ENCODE peak calls at places on chromosomes 2 and 18, in nine cellular contexts. K is HepG2, N is K562, T is A549, S is GM23338, D is SK-N-SH, G is HCT116, Q is HL-60, J is GM12878. M is an unnamed sample.

GRCh38 chr18:903703-904102 is 968 bp upstream of the ADCYAP1 start:
- DNase-seq in K (no peak), N (peak), T (no peak), S (peak), D (no peak), G (no peak), Q (peak), J (no peak), M (no peak)

GRCh38 chr18:652131-652530 is 5.3 kb upstream of the TYMS start:
- DNase-seq in K (peak), N (no peak), T (no peak), S (no peak), D (no peak), G (no peak), Q (no peak), J (no peak), M (no peak)

GRCh38 chr18:415627-416612 is 84.6 kb downstream of the COLEC12 start:
- DNase-seq in K (no peak), N (no peak), T (no peak), S (no peak), D (no peak), G (no peak), Q (peak), J (no peak), M (no peak)

GRCh38 chr18:42196651-42197050 is 241.6 kb downstream of the PIK3C3 start:
- DNase-seq in K (no peak), N (no peak), T (no peak), S (no peak), D (no peak), G (no peak), Q (no peak), J (no peak), M (no peak)

GRCh38 chr2:100008960-100009359 is 133.4 kb downstream of the AFF3 start:
- DNase-seq in K (no peak), N (no peak), T (no peak), S (no peak), D (no peak), G (no peak), Q (no peak), J (no peak), M (no peak)

GRCh38 chr2:31398881-31399280 is 15.7 kb downstream of the XDH start:
- DNase-seq in K (no peak), N (no peak), T (no peak), S (no peak), D (no peak), G (no peak), Q (no peak), J (no peak), M (no peak)

GRCh38 chr2:23351388-23352141 is 33.4 kb upstream of the KLHL29 start:
- DNase-seq in K (peak), N (peak), T (peak), S (peak), D (peak), G (peak), Q (peak), J (no peak), M (no peak)

GRCh38 chr2:156445311-156446218 is 9.4 kb downstream of the GPD2 start:
- DNase-seq in K (no peak), N (peak), T (no peak), S (peak), D (no peak), G (no peak), Q (no peak), J (no peak), M (no peak)

GRCh38 chr2:241649927-241650326 is 12.4 kb downstream of the ATG4B start:
- DNase-seq in K (no peak), N (no peak), T (no peak), S (no peak), D (no peak), G (no peak), Q (no peak), J (no peak), M (no peak)

GRCh38 chr2:9809064-9809356 is 34.3 kb upstream of the TAF1B start:
- DNase-seq in K (no peak), N (no peak), T (no peak), S (no peak), D (peak), G (no peak), Q (no peak), J (no peak), M (no peak)

GRCh38 chr2:219419331-219420197 is 1.4 kb downstream of the DES start:
- DNase-seq in K (no peak), N (peak), T (no peak), S (no peak), D (no peak), G (no peak), Q (no peak), J (no peak), M (no peak)

GRCh38 chr2:98359986-98360385 is 13.7 kb downstream of the CNGA3 start:
- DNase-seq in K (no peak), N (no peak), T (no peak), S (no peak), D (no peak), G (no peak), Q (no peak), J (no peak), M (no peak)

GRCh38 chr2:189222440-189222839 is 42.9 kb upstream of the COL5A2 start:
- DNase-seq in K (no peak), N (no peak), T (no peak), S (no peak), D (no peak), G (no peak), Q (no peak), J (no peak), M (no peak)

GRCh38 chr2:53247986-53248735 is 519.4 kb upstream of the CHAC2 start:
- DNase-seq in K (no peak), N (no peak), T (no peak), S (no peak), D (no peak), G (no peak), Q (no peak), J (no peak), M (no peak)

GRCh38 chr2:77629529-77629928 is 107.4 kb upstream of the LRRTM4 start:
- DNase-seq in K (peak), N (no peak), T (no peak), S (peak), D (no peak), G (no peak), Q (no peak), J (no peak), M (no peak)

GRCh38 chr2:12416600-12416999 is 300.1 kb upstream of the TRIB2 start:
- DNase-seq in K (peak), N (peak), T (no peak), S (peak), D (no peak), G (no peak), Q (peak), J (no peak), M (no peak)

GRCh38 chr2:26970928-26971627 is 641 bp downstream of the MAPRE3 start:
- DNase-seq in K (no peak), N (peak), T (peak), S (peak), D (peak), G (no peak), Q (peak), J (no peak), M (no peak)

GRCh38 chr2:63649829-63650228 is 61.1 kb downstream of the MDH1 start:
- DNase-seq in K (no peak), N (no peak), T (no peak), S (no peak), D (no peak), G (no peak), Q (no peak), J (no peak), M (no peak)

GRCh38 chr2:140696449-140696848 is 1434.4 kb downstream of the LRP1B start:
- DNase-seq in K (peak), N (no peak), T (no peak), S (peak), D (no peak), G (peak), Q (no peak), J (no peak), M (no peak)

GRCh38 chr18:36546876-36547275 is 249.4 kb downstream of the FHOD3 start:
- DNase-seq in K (no peak), N (no peak), T (no peak), S (no peak), D (no peak), G (no peak), Q (no peak), J (no peak), M (no peak)

GRCh38 chr2:159094173-159094737 is 125.8 kb downstream of the TANC1 start:
- DNase-seq in K (no peak), N (no peak), T (no peak), S (no peak), D (no peak), G (no peak), Q (no peak), J (no peak), M (no peak)

GRCh38 chr2:83994767-83995166 is 464.3 kb downstream of the SUCLG1 start:
- DNase-seq in K (no peak), N (no peak), T (no peak), S (no peak), D (no peak), G (no peak), Q (no peak), J (no peak), M (no peak)

GRCh38 chr18:63518178-63519012 is 23.8 kb upstream of the SERPINB12 start:
- DNase-seq in K (peak), N (peak), T (peak), S (peak), D (peak), G (peak), Q (peak), J (peak), M (peak)

GRCh38 chr2:218804817-218805216 is 22.9 kb downstream of the CYP27A1 start:
- DNase-seq in K (no peak), N (no peak), T (no peak), S (no peak), D (no peak), G (no peak), Q (no peak), J (no peak), M (no peak)

GRCh38 chr2:1740714-1741584 is 3.4 kb downstream of the PXDN start:
- DNase-seq in K (no peak), N (no peak), T (no peak), S (no peak), D (no peak), G (no peak), Q (no peak), J (no peak), M (no peak)

DNA sequence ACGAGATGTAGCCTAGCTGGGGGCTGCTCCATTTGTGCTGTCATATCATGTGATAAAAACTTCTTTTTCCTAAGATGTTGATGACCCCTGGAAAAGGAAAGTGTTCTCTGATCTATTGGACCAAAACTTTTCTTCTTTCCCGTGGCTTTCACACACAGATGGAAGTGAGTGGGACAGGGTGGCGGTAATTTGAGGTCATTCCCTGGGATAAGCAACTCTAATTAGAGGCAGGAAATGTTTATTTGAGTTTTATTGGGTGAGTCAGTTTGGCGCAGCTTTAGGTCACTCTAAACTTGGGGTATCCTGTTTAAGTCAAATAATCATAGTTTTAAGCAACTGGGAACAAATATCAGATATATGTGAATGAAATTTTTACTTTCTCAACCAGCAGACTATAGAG is 221.0 kb upstream of the EPAS1 start:
- DNase-seq in K (no peak), N (no peak), T (no peak), S (no peak), D (no peak), G (no peak), Q (no peak), J (no peak), M (no peak)
- TF ChIP-seq REST in K (no peak), N (no peak), T (no peak), S (no peak), D (no peak), G (no peak), Q (no peak), J (no peak), M (no peak)

DNA sequence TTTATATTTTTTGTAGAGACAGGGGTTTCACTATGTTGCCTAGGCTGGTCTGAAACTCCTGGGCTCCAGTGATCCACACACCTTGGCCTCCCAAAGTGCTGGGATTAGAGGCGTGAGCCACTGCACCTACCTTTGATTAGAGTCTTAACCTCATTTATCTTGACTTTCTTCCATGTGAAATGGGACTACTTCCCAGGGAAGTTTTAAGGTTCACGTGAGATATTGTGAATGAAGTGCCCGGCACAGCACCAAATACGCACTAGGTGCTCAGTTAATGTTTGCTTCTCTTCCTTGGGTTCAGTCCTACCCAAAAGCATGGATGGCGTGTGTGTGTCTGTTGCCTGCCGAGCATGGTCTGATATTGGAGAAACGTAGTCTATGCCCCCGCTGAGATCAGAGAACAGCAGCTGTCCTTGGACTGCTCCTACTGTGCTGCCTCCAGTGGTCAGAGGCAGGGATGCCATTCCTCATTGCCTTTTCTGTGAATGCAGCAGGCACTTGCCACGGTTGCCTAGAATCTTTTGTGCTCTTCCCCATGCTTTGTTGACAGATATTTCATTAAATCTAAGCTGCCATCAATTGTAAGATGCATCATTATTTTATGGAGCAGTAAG is 12.3 kb upstream of the TFCP2L1 start:
- DNase-seq in K (peak), N (peak), T (peak), S (peak), D (peak), G (peak), Q (peak), J (no peak), M (peak)
- TF ChIP-seq CTCF in K (peak), N (peak), T (peak), S (peak), D (peak), G (peak), Q (peak), J (peak), M (peak)

DNA sequence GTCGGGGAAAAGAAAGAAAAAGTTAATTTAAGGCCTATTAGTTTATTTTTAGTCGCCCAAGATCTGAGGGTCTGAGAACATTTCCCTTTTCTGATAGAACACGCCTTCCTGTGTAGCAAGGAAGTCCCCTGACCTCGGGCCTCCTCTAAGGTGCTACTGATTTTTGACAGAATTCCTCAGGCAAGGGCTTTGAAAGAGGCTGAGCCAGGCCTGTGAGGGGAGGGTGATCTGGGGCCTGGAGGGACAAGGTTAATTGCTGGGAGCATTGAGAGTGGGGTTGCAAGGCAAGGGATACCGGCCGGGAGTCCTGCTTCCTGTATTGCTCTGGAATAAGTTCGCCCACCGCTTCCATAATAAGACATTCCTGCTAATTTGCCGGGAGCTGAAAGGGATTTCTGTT is 131.4 kb upstream of the MYCN start:
- DNase-seq in K (no peak), N (no peak), T (no peak), S (peak), D (no peak), G (no peak), Q (no peak), J (no peak), M (no peak)
- H3K27ac ChIP-seq in K (no peak), N (no peak), T (no peak), S (no peak), D (no peak), G (no peak), Q (no peak), J (no peak), M (no peak)

GRCh38 chr2:54522624-54523281 is 66.6 kb downstream of the SPTBN1 start:
- DNase-seq in K (peak), N (peak), T (peak), S (peak), D (peak), G (peak), Q (peak), J (peak), M (no peak)

GRCh38 chr2:54525321-54525720 is 69.2 kb downstream of the SPTBN1 start:
- DNase-seq in K (no peak), N (no peak), T (no peak), S (no peak), D (no peak), G (no peak), Q (no peak), J (no peak), M (no peak)

GRCh38 chr2:54526226-54526879 is 70.2 kb downstream of the SPTBN1 start:
- DNase-seq in K (no peak), N (no peak), T (no peak), S (no peak), D (no peak), G (no peak), Q (no peak), J (no peak), M (no peak)

GRCh38 chr2:54523336-54523959 is 67.3 kb downstream of the SPTBN1 start:
- DNase-seq in K (no peak), N (no peak), T (no peak), S (no peak), D (no peak), G (no peak), Q (no peak), J (no peak), M (no peak)

DNA sequence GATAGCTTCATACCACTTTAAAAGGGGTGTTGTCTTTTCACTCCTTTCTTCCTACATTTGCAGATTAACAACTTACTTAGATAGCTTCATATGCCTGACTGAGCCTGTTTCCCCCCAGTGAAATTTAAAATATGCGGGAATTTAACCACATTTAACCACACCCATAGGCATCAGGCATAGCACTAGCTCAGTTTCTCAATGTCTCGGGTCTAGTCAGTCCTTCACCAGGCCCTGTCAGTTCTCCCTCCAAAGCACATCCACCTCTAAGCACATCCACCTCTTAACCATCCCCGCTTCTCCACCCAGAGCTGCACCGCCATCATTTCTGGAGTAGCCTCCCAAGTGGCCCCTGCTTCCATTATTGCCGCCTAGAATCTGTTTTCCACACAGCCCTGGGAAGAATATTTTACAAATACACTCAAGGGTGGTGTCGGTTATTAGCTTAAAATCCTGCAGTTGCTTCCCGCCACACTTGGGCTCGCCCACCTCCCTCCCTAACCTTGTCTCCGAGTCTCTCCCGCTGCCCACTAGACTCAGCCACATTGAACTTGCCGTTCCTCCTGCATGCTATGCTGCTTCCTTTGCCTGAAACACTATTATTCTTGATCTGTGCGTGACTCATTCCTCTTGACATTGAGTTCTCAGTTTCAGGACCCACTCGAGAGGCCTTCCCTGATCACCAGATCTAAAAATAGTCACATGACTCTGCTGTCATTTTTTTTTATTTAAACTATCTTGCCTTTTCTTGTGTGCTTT is 68.3 kb downstream of the SPTBN1 start:
- DNase-seq in K (no peak), N (no peak), T (no peak), S (peak), D (no peak), G (no peak), Q (no peak), J (peak), M (no peak)
- TF ChIP-seq REST in K (no peak), N (no peak), T (no peak), S (no peak), D (no peak), G (no peak), Q (no peak), J (no peak), M (no peak)

DNA sequence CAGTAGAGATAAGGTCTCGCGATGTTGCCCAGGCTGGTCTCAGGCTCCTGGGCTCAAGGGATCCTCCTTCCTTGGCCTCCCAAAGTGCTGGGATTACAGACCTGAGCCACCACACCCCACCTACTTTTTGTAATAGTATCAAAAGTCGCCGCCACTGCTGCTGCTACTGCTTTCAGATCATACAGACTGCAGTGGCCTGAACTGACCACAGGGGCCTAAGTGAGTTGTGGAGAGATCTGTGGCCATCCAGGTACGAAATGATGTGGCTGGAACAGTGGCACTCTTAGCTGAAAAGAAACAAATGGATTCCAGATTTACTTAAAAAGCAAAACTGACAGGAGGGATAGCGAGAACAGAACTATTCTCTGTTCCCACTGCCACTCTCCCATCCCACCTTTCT is 32.9 kb upstream of the POMC start:
- DNase-seq in K (no peak), N (peak), T (peak), S (peak), D (no peak), G (peak), Q (no peak), J (no peak), M (no peak)
- TF ChIP-seq CTCF in K (peak), N (peak), T (no peak), S (peak), D (peak), G (peak), Q (no peak), J (peak), M (no peak)

DNA sequence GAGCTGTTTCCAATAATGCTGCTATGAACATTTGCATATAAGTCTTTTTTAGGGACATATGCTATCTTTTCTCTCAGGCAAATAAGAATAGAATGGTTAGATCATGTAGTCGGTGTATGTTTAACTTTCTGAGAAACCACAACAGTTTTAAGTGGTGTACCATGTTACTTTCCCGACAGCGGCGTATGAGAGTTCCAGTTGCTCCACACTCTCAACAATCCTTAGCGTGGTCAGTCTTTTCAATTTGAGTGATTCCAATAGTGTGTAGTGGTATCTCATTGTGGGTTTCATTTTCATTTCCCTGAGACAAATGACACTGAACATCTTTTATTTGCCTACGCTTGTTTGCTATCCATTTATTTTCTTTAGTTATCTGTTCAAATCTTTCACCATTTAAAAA is 149.5 kb downstream of the ACOXL start:
- DNase-seq in K (no peak), N (no peak), T (no peak), S (no peak), D (no peak), G (no peak), Q (no peak), J (peak), M (no peak)
- H3K27ac ChIP-seq in K (no peak), N (no peak), T (no peak), S (no peak), D (no peak), G (no peak), Q (no peak), J (no peak), M (no peak)

M was measured in Panc1.